ENCODE peak calls at places on chromosomes 6 and 20, in six cellular contexts. R, Q, U, V, C and B are unnamed samples.

GRCh38 chr20:38083338-38084048 is 49.9 kb downstream of the RPRD1B start:
- DNase-seq in V (peak; percentile 67), R (no peak), U (no peak), C (peak; percentile 51), Q (no peak), B (no peak)

GRCh38 chr6:136823128-136823660 is 802 bp downstream of the PEX7 start:
- DNase-seq in Q (no peak), V (no peak), C (no peak), R (no peak), U (peak; percentile 17), B (no peak)

GRCh38 chr6:21173678-21174077 is 419.9 kb upstream of the SOX4 start:
- DNase-seq in C (no peak), Q (no peak), U (no peak), R (no peak), V (no peak), B (no peak)

GRCh38 chr20:38177201-38177600 is 12.1 kb upstream of the TGM2 start:
- DNase-seq in V (no peak), R (no peak), U (no peak), Q (no peak), C (no peak), B (no peak)

GRCh38 chr6:14000901-14001300 is 76.1 kb downstream of the RNF182 start:
- DNase-seq in R (no peak), U (no peak), V (no peak), C (no peak), Q (no peak), B (no peak)

GRCh38 chr20:37992802-37993538 is 40.3 kb downstream of the TTI1 start:
- DNase-seq in R (no peak), Q (no peak), C (peak; percentile 87), V (peak; percentile 79), U (peak; percentile 26), B (peak; percentile 91)

GRCh38 chr20:38255389-38255788 is 5.1 kb downstream of the KIAA1755 start:
- DNase-seq in C (no peak), R (no peak), U (no peak), Q (no peak), V (no peak), B (no peak)

GRCh38 chr20:1313236-1313964 is 15.5 kb downstream of the SDCBP2 start:
- DNase-seq in U (peak; percentile 79), R (peak; percentile 91), Q (peak; percentile 35), V (peak; percentile 31), C (peak; percentile 86), B (peak; percentile 85)

GRCh38 chr6:2209226-2209809 is 36.1 kb downstream of the GMDS start:
- DNase-seq in U (no peak), R (peak; percentile 91), C (peak; percentile 37), Q (peak; percentile 59), V (peak; percentile 12), B (peak; percentile 41)

GRCh38 chr6:113050010-113050893 is 703.1 kb downstream of the RFPL4B start:
- DNase-seq in Q (no peak), V (peak; percentile 51), C (no peak), U (no peak), R (no peak), B (no peak)

GRCh38 chr6:3389390-3390167 is 67.3 kb downstream of the SLC22A23 start:
- DNase-seq in Q (no peak), R (no peak), U (peak; percentile 29), C (peak; percentile 48), V (no peak), B (peak; percentile 50)

GRCh38 chr20:20138301-20139064 is 86.2 kb downstream of the CFAP61 start:
- DNase-seq in Q (no peak), U (peak; percentile 27), C (no peak), V (no peak), R (no peak), B (no peak)

GRCh38 chr20:45440424-45440823 is 24.5 kb downstream of the PIGT start:
- DNase-seq in Q (no peak), R (no peak), V (no peak), C (no peak), U (no peak), B (no peak)

GRCh38 chr20:50447817-50448216 is 62.4 kb upstream of the PTPN1 start:
- DNase-seq in U (no peak), V (no peak), C (no peak), R (no peak), Q (no peak), B (no peak)

GRCh38 chr6:129660346-129660676 is 49.7 kb downstream of the ARHGAP18 start:
- DNase-seq in C (no peak), R (no peak), U (no peak), Q (no peak), V (no peak), B (no peak)

GRCh38 chr6:70884074-70884983 is 72.5 kb downstream of the B3GAT2 start:
- DNase-seq in Q (peak; percentile 32), R (peak; percentile 91), C (peak; percentile 51), U (peak; percentile 38), V (peak; percentile 38), B (peak; percentile 63)

GRCh38 chr20:57131601-57132391 is 134.6 kb downstream of the BMP7 start:
- DNase-seq in Q (no peak), R (no peak), V (no peak), C (no peak), U (no peak), B (no peak)

GRCh38 chr6:63685453-63686379 is 50.1 kb downstream of the PHF3 start:
- DNase-seq in U (no peak), V (no peak), R (no peak), C (no peak), Q (no peak), B (no peak)

GRCh38 chr6:128487746-128488145 is 32.7 kb downstream of the PTPRK start:
- DNase-seq in U (no peak), R (no peak), C (no peak), V (peak; percentile 71), Q (no peak), B (no peak)

GRCh38 chr6:8269856-8270454 is 165.4 kb downstream of the SLC35B3 start:
- DNase-seq in C (no peak), U (no peak), V (no peak), R (no peak), Q (no peak), B (no peak)

GRCh38 chr6:56482525-56482924 is 160.2 kb downstream of the DST start:
- DNase-seq in Q (no peak), C (no peak), U (no peak), V (no peak), R (no peak), B (no peak)

GRCh38 chr6:151641028-151641427 is 147.2 kb downstream of the CCDC170 start:
- DNase-seq in Q (no peak), V (no peak), R (no peak), U (no peak), C (no peak), B (no peak)

GRCh38 chr6:54037277-54037779 is 73.9 kb upstream of the MLIP start:
- DNase-seq in U (no peak), Q (no peak), C (peak; percentile 29), V (no peak), R (no peak), B (no peak)

GRCh38 chr6:52511572-52512151 is 65.2 kb downstream of the TRAM2 start:
- DNase-seq in R (no peak), C (no peak), V (peak; percentile 53), Q (no peak), U (no peak), B (no peak)

GRCh38 chr20:58877374-58878360 is 25.2 kb downstream of the GNAS start:
- DNase-seq in V (no peak), R (peak; percentile 88), Q (no peak), C (no peak), U (no peak), B (no peak)
- H3K27ac ChIP-seq in V (no peak overlapping the region), R (no peak overlapping the region), Q (no peak overlapping the region), C (no peak overlapping the region), U (no peak overlapping the region), B (no peak overlapping the region)

GRCh38 chr6:144347447-144347758 is 62.3 kb downstream of the UTRN start:
- DNase-seq in Q (no peak), R (no peak), C (no peak), V (no peak), U (no peak), B (no peak)
- H3K27ac ChIP-seq in Q (peak overlapping the region; percentile 44), R (no peak overlapping the region), C (no peak overlapping the region), V (peak overlapping the region; percentile 57), U (no peak overlapping the region), B (peak overlapping the region; percentile 79)

DNA sequence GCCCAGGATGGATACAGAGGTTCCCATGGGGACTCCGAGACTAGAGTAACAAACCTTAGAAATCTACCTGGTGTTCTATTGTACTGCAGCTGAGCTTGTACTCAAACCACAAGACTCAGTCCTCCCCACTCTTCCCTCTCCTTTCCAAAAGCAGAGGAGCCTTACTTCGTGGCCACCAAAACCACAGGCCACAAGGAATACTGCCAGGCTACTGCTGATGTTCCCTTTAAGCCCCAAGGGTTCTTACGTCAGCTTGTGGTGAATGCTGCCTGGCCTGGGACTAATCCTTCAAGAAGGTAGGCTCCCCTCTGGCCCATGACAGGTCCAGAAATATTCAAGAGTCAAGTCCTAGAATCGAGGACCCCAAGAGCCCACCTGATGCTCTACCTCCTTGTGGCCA is 10.5 kb upstream of the DEFB128 start:
- DNase-seq in R (no peak), V (no peak), C (no peak), Q (no peak), U (no peak), B (no peak)
- H3K27ac ChIP-seq in R (no peak overlapping the region), V (no peak overlapping the region), C (no peak overlapping the region), Q (no peak overlapping the region), U (no peak overlapping the region), B (no peak overlapping the region)

GRCh38 chr20:10861619-10862018 is 187.8 kb upstream of the JAG1 start:
- DNase-seq in R (no peak), C (no peak), V (no peak), U (no peak), Q (no peak), B (peak; percentile 35)
- H3K27ac ChIP-seq in R (no peak overlapping the region), C (no peak overlapping the region), V (no peak overlapping the region), U (no peak overlapping the region), Q (no peak overlapping the region), B (no peak overlapping the region)

GRCh38 chr20:48824830-48825550 is 2.8 kb downstream of the PREX1 start:
- DNase-seq in C (no peak), V (no peak), U (no peak), Q (no peak), R (peak; percentile 60), B (no peak)
- H3K27ac ChIP-seq in C (no peak overlapping the region), V (no peak overlapping the region), U (no peak overlapping the region), Q (peak overlapping the region; percentile 77), R (peak overlapping the region; percentile 1), B (no peak overlapping the region)